ENCODE peak calls at places on chromosomes 2 and 18, in seven cellular contexts. C, U, F, K, L, D and H are unnamed samples.

GRCh38 chr2:144528108-144528507 is 8.2 kb upstream of the ZEB2 start:
- DNase-seq in C (no peak), U (no peak), F (no peak), K (no peak), L (no peak), D (no peak), H (no peak)

GRCh38 chr2:230018153-230018552 is 50.6 kb downstream of the SLC16A14 start:
- DNase-seq in C (no peak), U (no peak), F (no peak), K (no peak), L (peak; percentile 82), D (peak; percentile 55), H (no peak)

GRCh38 chr18:25279556-25279955 is 72.4 kb downstream of the ZNF521 start:
- DNase-seq in C (no peak), U (no peak), F (no peak), K (no peak), L (no peak), D (no peak), H (no peak)

GRCh38 chr2:224838335-224838734 is 122.2 kb upstream of the CCDC195 start:
- DNase-seq in C (no peak), U (no peak), F (no peak), K (no peak), L (no peak), D (no peak), H (no peak)

GRCh38 chr2:6828299-6828584 is 37.5 kb downstream of the CMPK2 start:
- DNase-seq in C (no peak), U (peak; percentile 30), F (no peak), K (no peak), L (peak; percentile 9), D (no peak), H (no peak)

GRCh38 chr2:74789278-74789677 is 44.6 kb upstream of the HK2 start:
- DNase-seq in C (no peak), U (no peak), F (no peak), K (no peak), L (no peak), D (no peak), H (no peak)

GRCh38 chr18:4557502-4557901 is 102.4 kb upstream of the DLGAP1 start:
- DNase-seq in C (no peak), U (no peak), F (no peak), K (no peak), L (no peak), D (no peak), H (no peak)

GRCh38 chr2:201558232-201558631 is 85.1 kb downstream of the TMEM237 start:
- DNase-seq in C (no peak), U (no peak), F (no peak), K (no peak), L (no peak), D (no peak), H (no peak)

GRCh38 chr2:64018715-64019082 is 529 bp downstream of the VPS54 start:
- DNase-seq in C (no peak), U (peak; percentile 72), F (no peak), K (peak; percentile 25), L (peak; percentile 29), D (no peak), H (peak; percentile 90)

GRCh38 chr2:157032019-157032418 is 225.5 kb upstream of the GALNT5 start:
- DNase-seq in C (no peak), U (peak; percentile 61), F (no peak), K (no peak), L (peak; percentile 96), D (peak; percentile 44), H (no peak)

GRCh38 chr2:197198890-197199289 is 111.7 kb downstream of the ANKRD44 start:
- DNase-seq in C (peak; percentile 72), U (no peak), F (peak; percentile 94), K (peak; percentile 71), L (no peak), D (no peak), H (no peak)

GRCh38 chr18:32048507-32049091 is 30.0 kb downstream of the RNF125 start:
- DNase-seq in C (no peak), U (no peak), F (no peak), K (no peak), L (peak; percentile 4), D (no peak), H (no peak)

GRCh38 chr2:239726631-239727181 is 298.4 kb downstream of the NDUFA10 start:
- DNase-seq in C (no peak), U (no peak), F (peak; percentile 50), K (no peak), L (no peak), D (no peak), H (peak; percentile 84)

GRCh38 chr2:210128961-210129360 is 42.2 kb downstream of the KANSL1L start:
- DNase-seq in C (no peak), U (no peak), F (no peak), K (no peak), L (peak; percentile 8), D (no peak), H (no peak)

GRCh38 chr2:97792416-97792815 is 79.0 kb downstream of the ZAP70 start:
- DNase-seq in C (no peak), U (no peak), F (no peak), K (no peak), L (no peak), D (no peak), H (no peak)

GRCh38 chr2:62931536-62931935 is 119.1 kb upstream of the OTX1 start:
- DNase-seq in C (no peak), U (no peak), F (no peak), K (no peak), L (peak; percentile 27), D (no peak), H (no peak)

GRCh38 chr2:237026981-237027711 is 58.5 kb upstream of the COPS8 start:
- DNase-seq in C (peak; percentile 19), U (peak; percentile 55), F (peak; percentile 68), K (peak; percentile 78), L (peak; percentile 74), D (peak; percentile 16), H (no peak)

GRCh38 chr2:237739101-237739500 is 59.5 kb upstream of the RBM44 start:
- DNase-seq in C (no peak), U (no peak), F (no peak), K (no peak), L (no peak), D (no peak), H (no peak)

GRCh38 chr2:46029332-46029811 is 267.8 kb upstream of the EPAS1 start:
- DNase-seq in C (no peak), U (no peak), F (no peak), K (no peak), L (peak; percentile 97), D (peak; percentile 66), H (no peak)

GRCh38 chr2:138707424-138708074 is 72.6 kb downstream of the NXPH2 start:
- DNase-seq in C (no peak), U (peak; percentile 22), F (no peak), K (no peak), L (peak; percentile 62), D (peak; percentile 59), H (no peak)

GRCh38 chr18:50097702-50098101 is 97.2 kb downstream of the MYO5B start:
- DNase-seq in C (no peak), U (no peak), F (no peak), K (no peak), L (peak; percentile 96), D (no peak), H (no peak)

GRCh38 chr2:129502781-129503180 is 476.7 kb upstream of the RAB6C start:
- DNase-seq in C (no peak), U (no peak), F (no peak), K (no peak), L (peak; percentile 12), D (no peak), H (no peak)

GRCh38 chr2:102238039-102238756 is 51.4 kb downstream of the IL1RL2 start:
- DNase-seq in C (no peak), U (no peak), F (peak; percentile 75), K (no peak), L (no peak), D (no peak), H (no peak)

GRCh38 chr2:202178342-202178958 is 59.9 kb downstream of the SUMO1 start:
- DNase-seq in C (peak; percentile 40), U (peak; percentile 81), F (peak; percentile 67), K (peak; percentile 71), L (peak; percentile 48), D (peak; percentile 43), H (no peak)

GRCh38 chr2:136844546-136844945 is 79.2 kb downstream of the THSD7B start:
- DNase-seq in C (no peak), U (no peak), F (no peak), K (no peak), L (no peak), D (no peak), H (no peak)

GRCh38 chr2:182903566-182903965 is 37.1 kb upstream of the FRZB start:
- DNase-seq in C (no peak), U (no peak), F (no peak), K (no peak), L (no peak), D (no peak), H (no peak)

GRCh38 chr2:164739966-164740365 is 101.7 kb downstream of the COBLL1 start:
- DNase-seq in C (no peak), U (peak; percentile 36), F (no peak), K (no peak), L (peak; percentile 89), D (no peak), H (no peak)

GRCh38 chr2:233058717-233059546 is 1.2 kb upstream of the INPP5D start:
- DNase-seq in C (no peak), U (no peak), F (peak; percentile 62), K (no peak), L (no peak), D (no peak), H (peak; percentile 76)

GRCh38 chr2:241609859-241610793 is 26.8 kb downstream of the THAP4 start:
- DNase-seq in C (peak; percentile 80), U (peak; percentile 94), F (peak; percentile 96), K (peak; percentile 54), L (peak; percentile 72), D (peak; percentile 32), H (peak; percentile 95)

GRCh38 chr2:133821107-133821760 is 253.0 kb upstream of the NCKAP5 start:
- DNase-seq in C (no peak), U (peak; percentile 42), F (no peak), K (no peak), L (no peak), D (no peak), H (no peak)

GRCh38 chr2:174336403-174337336 is 1.9 kb downstream of the SP9 start:
- DNase-seq in C (no peak), U (peak; percentile 81), F (peak; percentile 79), K (no peak), L (no peak), D (no peak), H (no peak)